ENCODE peak calls at places on chromosomes 11 and 22, in ten cellular contexts. I, S, Y, E, V, N, A, K, X and F are unnamed samples.

GRCh38 chr22:44387486-44387885 is 74.7 kb upstream of the SHISAL1 start:
- DNase-seq in I (no peak), S (no peak), Y (no peak), E (no peak), V (no peak), N (no peak), A (no peak), K (no peak), X (no peak), F (no peak)

GRCh38 chr11:93585758-93586157 is 42.6 kb upstream of the SMCO4 start:
- DNase-seq in I (no peak), S (no peak), Y (peak; percentile 49), E (no peak), V (no peak), N (peak; percentile 80), A (peak; percentile 40), K (no peak), X (peak; percentile 65), F (no peak)

GRCh38 chr22:50269573-50270301 is 443 bp downstream of the MAPK11 start:
- DNase-seq in I (no peak), S (peak; percentile 90), Y (peak; percentile 76), E (no peak), V (no peak), N (no peak), A (no peak), K (peak; percentile 56), X (no peak), F (no peak)

GRCh38 chr22:37906364-37907008 is 389 bp downstream of the MICALL1 start:
- DNase-seq in I (no peak), S (peak; percentile 78), Y (peak; percentile 51), E (no peak), V (no peak), N (no peak), A (no peak), K (no peak), X (no peak), F (peak; percentile 53)

GRCh38 chr11:65496304-65497140 is 2.3 kb upstream of the MALAT1 start:
- DNase-seq in I (no peak), S (no peak), Y (peak; percentile 81), E (no peak), V (no peak), N (peak; percentile 22), A (no peak), K (no peak), X (peak; percentile 51), F (no peak)

GRCh38 chr11:12692238-12693074 is 18.2 kb downstream of the TEAD1 start:
- DNase-seq in I (no peak), S (peak; percentile 74), Y (peak; percentile 90), E (peak; percentile 73), V (peak; percentile 97), N (peak; percentile 90), A (peak; percentile 54), K (peak; percentile 84), X (peak; percentile 95), F (peak; percentile 95)

GRCh38 chr11:32312865-32313403 is 122.4 kb downstream of the WT1 start:
- DNase-seq in I (no peak), S (peak; percentile 51), Y (peak; percentile 46), E (no peak), V (peak; percentile 31), N (peak; percentile 57), A (peak; percentile 85), K (no peak), X (peak; percentile 74), F (peak; percentile 18)

GRCh38 chr11:107018902-107019493 is 722 bp upstream of the GUCY1A2 start:
- DNase-seq in I (no peak), S (peak; percentile 46), Y (peak; percentile 91), E (no peak), V (peak; percentile 63), N (peak; percentile 77), A (peak; percentile 91), K (peak; percentile 56), X (peak; percentile 61), F (peak; percentile 23)

GRCh38 chr11:133997556-133997955 is 40.8 kb upstream of the IGSF9B start:
- DNase-seq in I (no peak), S (no peak), Y (no peak), E (no peak), V (no peak), N (no peak), A (no peak), K (no peak), X (no peak), F (no peak)

GRCh38 chr11:76714493-76714892 is 43.9 kb upstream of the LRRC32 start:
- DNase-seq in I (no peak), S (no peak), Y (no peak), E (no peak), V (no peak), N (no peak), A (no peak), K (no peak), X (no peak), F (no peak)

GRCh38 chr11:44793350-44794090 is 66.8 kb downstream of the TSPAN18 start:
- DNase-seq in I (no peak), S (peak; percentile 76), Y (no peak), E (no peak), V (no peak), N (peak; percentile 60), A (peak; percentile 75), K (no peak), X (no peak), F (no peak)

GRCh38 chr11:72773291-72773690 is 20.6 kb downstream of the STARD10 start:
- DNase-seq in I (no peak), S (peak; percentile 87), Y (peak; percentile 87), E (no peak), V (peak; percentile 66), N (peak; percentile 91), A (no peak), K (no peak), X (peak; percentile 76), F (no peak)

GRCh38 chr11:93846411-93846810 is 4.0 kb downstream of the VSTM5 start:
- DNase-seq in I (no peak), S (no peak), Y (peak; percentile 27), E (no peak), V (no peak), N (no peak), A (no peak), K (no peak), X (no peak), F (no peak)

GRCh38 chr11:134667505-134667904 is 255.5 kb upstream of the B3GAT1 start:
- DNase-seq in I (peak; percentile 70), S (no peak), Y (no peak), E (no peak), V (no peak), N (no peak), A (no peak), K (no peak), X (no peak), F (no peak)

GRCh38 chr22:43218786-43219185 is 31.9 kb upstream of the TTLL12 start:
- DNase-seq in I (no peak), S (no peak), Y (no peak), E (no peak), V (no peak), N (no peak), A (peak; percentile 7), K (no peak), X (no peak), F (no peak)

GRCh38 chr22:43217285-43218030 is 30.5 kb upstream of the TTLL12 start:
- DNase-seq in I (no peak), S (no peak), Y (no peak), E (no peak), V (no peak), N (no peak), A (peak; percentile 41), K (no peak), X (no peak), F (no peak)

GRCh38 chr22:43213962-43214361 is 27.0 kb upstream of the TTLL12 start:
- DNase-seq in I (no peak), S (no peak), Y (no peak), E (no peak), V (no peak), N (no peak), A (no peak), K (no peak), X (no peak), F (no peak)

GRCh38 chr22:43213066-43213465 is 26.1 kb upstream of the TTLL12 start:
- DNase-seq in I (no peak), S (no peak), Y (peak; percentile 19), E (no peak), V (no peak), N (no peak), A (peak; percentile 73), K (no peak), X (no peak), F (no peak)

GRCh38 chr22:43216738-43217137 is 29.8 kb upstream of the TTLL12 start:
- DNase-seq in I (no peak), S (no peak), Y (no peak), E (no peak), V (no peak), N (no peak), A (peak; percentile 23), K (no peak), X (no peak), F (no peak)
- H3K36me3 ChIP-seq in I (peaks cover 60% of the 10 kb centered on the region), S (no peaks in the 10 kb centered on the region), Y (no peaks in the 10 kb centered on the region), E (no peaks in the 10 kb centered on the region), V (no peaks in the 10 kb centered on the region), N (no peaks in the 10 kb centered on the region), A (no peaks in the 10 kb centered on the region), K (no peaks in the 10 kb centered on the region), X (no peaks in the 10 kb centered on the region), F (no peaks in the 10 kb centered on the region)

DNA sequence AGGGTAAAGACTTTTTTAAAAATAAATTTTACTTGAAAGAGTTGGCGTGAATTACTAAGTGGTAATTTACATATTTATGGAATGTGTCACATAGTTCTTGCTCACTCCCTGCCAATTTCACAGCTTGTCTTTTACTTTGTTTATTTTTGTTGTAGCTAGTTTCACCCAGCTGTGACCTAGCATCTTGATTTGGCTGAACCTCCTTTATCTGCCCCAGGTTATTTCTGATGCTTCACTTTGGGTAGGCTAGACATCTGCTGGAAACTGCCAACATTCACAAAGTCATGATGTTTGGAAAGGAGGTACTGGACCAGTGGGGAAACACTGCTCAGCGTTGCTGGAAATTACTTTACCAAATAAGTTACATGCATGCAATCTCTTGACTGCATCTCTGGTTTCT is 1676.0 kb upstream of the RAG2 start:
- DNase-seq in I (no peak), S (no peak), Y (no peak), E (no peak), V (no peak), N (no peak), A (peak; percentile 29), K (no peak), X (no peak), F (no peak)
- H3K36me3 ChIP-seq in I (no peaks in the 10 kb centered on the region), S (no peaks in the 10 kb centered on the region), Y (no peaks in the 10 kb centered on the region), E (no peaks in the 10 kb centered on the region), V (no peaks in the 10 kb centered on the region), N (no peaks in the 10 kb centered on the region), A (no peaks in the 10 kb centered on the region), K (no peaks in the 10 kb centered on the region), X (no peaks in the 10 kb centered on the region), F (no peaks in the 10 kb centered on the region)

DNA sequence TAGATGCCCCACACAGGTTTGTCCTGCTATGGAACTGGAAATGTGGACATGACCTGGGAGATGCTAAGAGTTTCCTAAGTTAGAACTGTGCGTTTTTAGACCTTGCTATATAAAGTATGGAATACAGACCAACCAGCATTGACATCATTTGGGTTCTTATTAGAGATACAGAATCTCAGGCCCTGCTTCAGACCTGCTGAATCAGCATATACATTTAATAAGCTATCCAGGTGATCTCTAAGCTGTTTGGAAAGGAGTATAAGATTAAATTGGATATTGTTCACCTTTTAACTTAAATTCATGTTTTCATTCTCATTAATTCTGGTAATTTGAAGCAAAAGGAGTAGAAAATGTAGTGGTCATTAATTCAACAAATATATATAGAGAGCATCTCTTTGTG is 6.9 kb upstream of the CNTF start:
- DNase-seq in I (no peak), S (no peak), Y (no peak), E (no peak), V (no peak), N (no peak), A (no peak), K (no peak), X (no peak), F (no peak)
- H3K36me3 ChIP-seq in I (peaks cover 95% of the 10 kb centered on the region), S (peaks cover 100% of the 10 kb centered on the region), Y (peaks cover 92% of the 10 kb centered on the region), E (peaks cover 11% of the 10 kb centered on the region), V (peaks cover 31% of the 10 kb centered on the region), N (peaks cover 63% of the 10 kb centered on the region), A (peaks cover 8% of the 10 kb centered on the region), K (no peaks in the 10 kb centered on the region), X (peaks cover 90% of the 10 kb centered on the region), F (peaks cover 32% of the 10 kb centered on the region)

GRCh38 chr11:33916736-33917135 is 24.9 kb upstream of the LMO2 start:
- DNase-seq in I (no peak), S (no peak), Y (no peak), E (no peak), V (no peak), N (no peak), A (no peak), K (no peak), X (no peak), F (no peak)
- H3K36me3 ChIP-seq in I (no peaks in the 10 kb centered on the region), S (no peaks in the 10 kb centered on the region), Y (no peaks in the 10 kb centered on the region), E (no peaks in the 10 kb centered on the region), V (no peaks in the 10 kb centered on the region), N (no peaks in the 10 kb centered on the region), A (no peaks in the 10 kb centered on the region), K (no peaks in the 10 kb centered on the region), X (no peaks in the 10 kb centered on the region), F (no peaks in the 10 kb centered on the region)